ENCODE peak calls at places on chromosomes 12 and 14, in five cellular contexts. One of them, this sample, is unnamed.

GRCh38 chr12:43305065-43305464 is 246.9 kb downstream of the ADAMTS20 start:
- DNase-seq in naive thymus-derived CD4-positive, alpha-beta T cell: no peak
- DNase-seq in brain microvascular endothelial cell: no peak
- DNase-seq in mammary epithelial cell: no peak
- DNase-seq in upper lobe of right lung: no peak
- DNase-seq in this sample: no peak

GRCh38 chr14:43539210-43539609 is 967.9 kb downstream of the FSCB start:
- DNase-seq in naive thymus-derived CD4-positive, alpha-beta T cell: no peak
- DNase-seq in brain microvascular endothelial cell: no peak
- DNase-seq in mammary epithelial cell: no peak
- DNase-seq in upper lobe of right lung: no peak
- DNase-seq in this sample: no peak

GRCh38 chr12:94208433-94208921 is 60.1 kb downstream of the PLXNC1 start:
- DNase-seq in naive thymus-derived CD4-positive, alpha-beta T cell: no peak
- DNase-seq in brain microvascular endothelial cell: peak
- DNase-seq in mammary epithelial cell: no peak
- DNase-seq in upper lobe of right lung: no peak
- DNase-seq in this sample: peak

GRCh38 chr12:19288603-19289244 is 150.6 kb upstream of the AEBP2 start:
- DNase-seq in naive thymus-derived CD4-positive, alpha-beta T cell: no peak
- DNase-seq in brain microvascular endothelial cell: no peak
- DNase-seq in mammary epithelial cell: peak
- DNase-seq in upper lobe of right lung: no peak
- DNase-seq in this sample: no peak

GRCh38 chr12:27333311-27334009 is 824 bp downstream of the BMAL2 start:
- DNase-seq in naive thymus-derived CD4-positive, alpha-beta T cell: peak
- DNase-seq in brain microvascular endothelial cell: no peak
- DNase-seq in mammary epithelial cell: peak
- DNase-seq in upper lobe of right lung: peak
- DNase-seq in this sample: no peak

GRCh38 chr12:80607361-80608135 is 99.9 kb upstream of the MYF6 start:
- DNase-seq in naive thymus-derived CD4-positive, alpha-beta T cell: no peak
- DNase-seq in brain microvascular endothelial cell: no peak
- DNase-seq in mammary epithelial cell: no peak
- DNase-seq in upper lobe of right lung: no peak
- DNase-seq in this sample: no peak

GRCh38 chr12:709631-710030 is 42.7 kb upstream of the WNK1 start:
- DNase-seq in naive thymus-derived CD4-positive, alpha-beta T cell: no peak
- DNase-seq in brain microvascular endothelial cell: no peak
- DNase-seq in mammary epithelial cell: no peak
- DNase-seq in upper lobe of right lung: no peak
- DNase-seq in this sample: no peak

GRCh38 chr14:102071283-102071998 is 15.4 kb downstream of the HSP90AA1 start:
- DNase-seq in naive thymus-derived CD4-positive, alpha-beta T cell: no peak
- DNase-seq in brain microvascular endothelial cell: peak
- DNase-seq in mammary epithelial cell: peak
- DNase-seq in upper lobe of right lung: no peak
- DNase-seq in this sample: no peak

GRCh38 chr14:104974146-104974541 is 4.0 kb downstream of the AHNAK2 start:
- DNase-seq in naive thymus-derived CD4-positive, alpha-beta T cell: no peak
- DNase-seq in brain microvascular endothelial cell: no peak
- DNase-seq in mammary epithelial cell: peak
- DNase-seq in upper lobe of right lung: no peak
- DNase-seq in this sample: no peak

GRCh38 chr14:79809849-79810612 is 401.3 kb downstream of the DIO2 start:
- DNase-seq in naive thymus-derived CD4-positive, alpha-beta T cell: no peak
- DNase-seq in brain microvascular endothelial cell: peak
- DNase-seq in mammary epithelial cell: no peak
- DNase-seq in upper lobe of right lung: no peak
- DNase-seq in this sample: no peak

GRCh38 chr12:116241157-116241772 is 36.2 kb downstream of the MED13L start:
- DNase-seq in naive thymus-derived CD4-positive, alpha-beta T cell: no peak
- DNase-seq in brain microvascular endothelial cell: no peak
- DNase-seq in mammary epithelial cell: peak
- DNase-seq in upper lobe of right lung: no peak
- DNase-seq in this sample: no peak

GRCh38 chr12:116233669-116234068 is 43.8 kb downstream of the MED13L start:
- DNase-seq in naive thymus-derived CD4-positive, alpha-beta T cell: no peak
- DNase-seq in brain microvascular endothelial cell: peak
- DNase-seq in mammary epithelial cell: no peak
- DNase-seq in upper lobe of right lung: no peak
- DNase-seq in this sample: no peak

GRCh38 chr12:116236986-116237385 is 40.5 kb downstream of the MED13L start:
- DNase-seq in naive thymus-derived CD4-positive, alpha-beta T cell: no peak
- DNase-seq in brain microvascular endothelial cell: no peak
- DNase-seq in mammary epithelial cell: no peak
- DNase-seq in upper lobe of right lung: no peak
- DNase-seq in this sample: no peak

GRCh38 chr12:116238149-116238548 is 39.3 kb downstream of the MED13L start:
- DNase-seq in naive thymus-derived CD4-positive, alpha-beta T cell: no peak
- DNase-seq in brain microvascular endothelial cell: no peak
- DNase-seq in mammary epithelial cell: no peak
- DNase-seq in upper lobe of right lung: no peak
- DNase-seq in this sample: no peak

GRCh38 chr12:116236148-116236731 is 41.3 kb downstream of the MED13L start:
- DNase-seq in naive thymus-derived CD4-positive, alpha-beta T cell: peak
- DNase-seq in brain microvascular endothelial cell: peak
- DNase-seq in mammary epithelial cell: peak
- DNase-seq in upper lobe of right lung: no peak
- DNase-seq in this sample: no peak
- H3K4me3 ChIP-seq in naive thymus-derived CD4-positive, alpha-beta T cell: no peak
- H3K4me3 ChIP-seq in brain microvascular endothelial cell: no peak
- H3K4me3 ChIP-seq in mammary epithelial cell: no peak
- H3K4me3 ChIP-seq in upper lobe of right lung: no peak
- H3K4me3 ChIP-seq in this sample: no peak

GRCh38 chr14:98858158-98858557 is 413.8 kb downstream of the BCL11B start:
- DNase-seq in naive thymus-derived CD4-positive, alpha-beta T cell: no peak
- DNase-seq in brain microvascular endothelial cell: no peak
- DNase-seq in mammary epithelial cell: no peak
- DNase-seq in upper lobe of right lung: no peak
- DNase-seq in this sample: no peak

GRCh38 chr14:98859301-98859700 is 412.7 kb downstream of the BCL11B start:
- DNase-seq in naive thymus-derived CD4-positive, alpha-beta T cell: no peak
- DNase-seq in brain microvascular endothelial cell: no peak
- DNase-seq in mammary epithelial cell: no peak
- DNase-seq in upper lobe of right lung: no peak
- DNase-seq in this sample: no peak

GRCh38 chr14:98858561-98858960 is 413.4 kb downstream of the BCL11B start:
- DNase-seq in naive thymus-derived CD4-positive, alpha-beta T cell: no peak
- DNase-seq in brain microvascular endothelial cell: no peak
- DNase-seq in mammary epithelial cell: no peak
- DNase-seq in upper lobe of right lung: no peak
- DNase-seq in this sample: no peak

GRCh38 chr14:98853063-98853729 is 418.8 kb downstream of the BCL11B start:
- DNase-seq in naive thymus-derived CD4-positive, alpha-beta T cell: no peak
- DNase-seq in brain microvascular endothelial cell: no peak
- DNase-seq in mammary epithelial cell: no peak
- DNase-seq in upper lobe of right lung: no peak
- DNase-seq in this sample: no peak

GRCh38 chr14:98855926-98856325 is 416.1 kb downstream of the BCL11B start:
- DNase-seq in naive thymus-derived CD4-positive, alpha-beta T cell: no peak
- DNase-seq in brain microvascular endothelial cell: no peak
- DNase-seq in mammary epithelial cell: no peak
- DNase-seq in upper lobe of right lung: no peak
- DNase-seq in this sample: no peak
- H3K4me3 ChIP-seq in naive thymus-derived CD4-positive, alpha-beta T cell: no peak
- H3K4me3 ChIP-seq in brain microvascular endothelial cell: no peak
- H3K4me3 ChIP-seq in mammary epithelial cell: no peak
- H3K4me3 ChIP-seq in upper lobe of right lung: no peak
- H3K4me3 ChIP-seq in this sample: no peak

DNA sequence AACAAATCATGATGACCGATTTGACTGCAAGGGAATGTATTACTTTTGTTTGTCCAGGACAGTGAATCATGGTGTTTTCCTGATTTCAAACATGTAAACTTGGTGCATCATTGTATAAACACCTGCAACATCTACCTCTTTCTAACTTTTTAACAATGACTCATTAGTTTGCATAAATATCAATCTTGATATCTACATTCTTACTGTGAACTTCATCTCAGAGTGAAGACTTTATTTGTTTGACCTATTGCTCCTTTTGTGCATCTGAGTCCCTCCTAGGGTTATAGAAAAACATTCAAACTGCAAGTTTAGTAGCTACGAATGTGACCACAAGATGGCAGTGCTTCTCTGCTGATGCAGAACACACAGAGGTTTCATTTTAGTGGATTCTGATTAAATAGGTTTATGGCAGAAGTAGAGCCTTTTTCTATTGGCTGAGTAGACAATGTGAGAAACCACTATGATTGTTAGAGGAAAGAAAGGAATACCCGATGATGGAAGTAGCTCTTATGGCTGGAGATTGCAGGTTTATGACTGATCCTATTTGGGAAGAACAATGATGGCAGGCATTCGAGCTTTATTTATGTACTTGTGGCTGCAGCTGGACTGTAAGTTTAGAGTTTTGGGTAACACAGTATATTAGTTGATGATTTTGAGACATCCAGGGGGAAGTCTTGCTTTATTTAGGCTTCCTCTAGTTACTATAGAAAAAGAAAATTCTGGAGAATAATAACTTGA is 244.2 kb upstream of the OR4E1 start:
- DNase-seq in naive thymus-derived CD4-positive, alpha-beta T cell: peak
- DNase-seq in brain microvascular endothelial cell: peak
- DNase-seq in mammary epithelial cell: peak
- DNase-seq in upper lobe of right lung: no peak
- DNase-seq in this sample: no peak
- H3K4me3 ChIP-seq in naive thymus-derived CD4-positive, alpha-beta T cell: peak
- H3K4me3 ChIP-seq in brain microvascular endothelial cell: no peak
- H3K4me3 ChIP-seq in mammary epithelial cell: no peak
- H3K4me3 ChIP-seq in upper lobe of right lung: no peak
- H3K4me3 ChIP-seq in this sample: no peak

GRCh38 chr14:24630872-24631477 is 3.0 kb downstream of the GZMB start:
- DNase-seq in naive thymus-derived CD4-positive, alpha-beta T cell: no peak
- DNase-seq in brain microvascular endothelial cell: no peak
- DNase-seq in mammary epithelial cell: peak
- DNase-seq in upper lobe of right lung: no peak
- DNase-seq in this sample: peak
- H3K4me3 ChIP-seq in naive thymus-derived CD4-positive, alpha-beta T cell: no peak
- H3K4me3 ChIP-seq in brain microvascular endothelial cell: no peak
- H3K4me3 ChIP-seq in mammary epithelial cell: no peak
- H3K4me3 ChIP-seq in upper lobe of right lung: no peak
- H3K4me3 ChIP-seq in this sample: no peak

DNA sequence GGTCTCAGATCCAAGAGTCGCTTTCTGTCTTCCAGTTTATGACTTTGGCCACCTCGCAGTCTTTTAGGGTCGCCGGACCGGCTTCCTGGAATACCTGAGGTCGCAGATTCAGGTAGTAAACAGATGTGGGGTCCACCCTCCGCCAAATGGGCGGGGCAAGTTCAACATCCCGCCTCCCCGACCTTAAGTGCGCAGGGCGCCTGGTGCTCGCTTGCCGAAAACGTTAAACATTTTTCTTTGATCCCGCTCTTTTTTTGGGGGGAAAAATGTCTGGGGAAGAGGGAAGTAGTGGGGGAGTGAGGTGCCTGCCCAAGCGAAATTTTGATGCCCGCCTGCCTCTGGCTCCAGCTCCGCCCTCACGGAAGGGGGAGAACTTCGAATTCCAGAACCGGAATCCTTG is 73.9 kb upstream of the TBX5 start:
- DNase-seq in naive thymus-derived CD4-positive, alpha-beta T cell: no peak
- DNase-seq in brain microvascular endothelial cell: no peak
- DNase-seq in mammary epithelial cell: no peak
- DNase-seq in upper lobe of right lung: no peak
- DNase-seq in this sample: no peak
- H3K4me3 ChIP-seq in naive thymus-derived CD4-positive, alpha-beta T cell: no peak
- H3K4me3 ChIP-seq in brain microvascular endothelial cell: peak
- H3K4me3 ChIP-seq in mammary epithelial cell: peak
- H3K4me3 ChIP-seq in upper lobe of right lung: peak
- H3K4me3 ChIP-seq in this sample: peak

GRCh38 chr12:54384591-54385041 is at the start of gene ZNF385A:
- DNase-seq in naive thymus-derived CD4-positive, alpha-beta T cell: no peak
- DNase-seq in brain microvascular endothelial cell: no peak
- DNase-seq in mammary epithelial cell: no peak
- DNase-seq in upper lobe of right lung: peak
- DNase-seq in this sample: no peak
- H3K4me3 ChIP-seq in naive thymus-derived CD4-positive, alpha-beta T cell: no peak
- H3K4me3 ChIP-seq in brain microvascular endothelial cell: no peak
- H3K4me3 ChIP-seq in mammary epithelial cell: no peak
- H3K4me3 ChIP-seq in upper lobe of right lung: peak
- H3K4me3 ChIP-seq in this sample: no peak

GRCh38 chr14:51862839-51863235 is 2.4 kb downstream of the GNG2 start:
- DNase-seq in naive thymus-derived CD4-positive, alpha-beta T cell: no peak
- DNase-seq in brain microvascular endothelial cell: no peak
- DNase-seq in mammary epithelial cell: no peak
- DNase-seq in upper lobe of right lung: no peak
- DNase-seq in this sample: no peak

GRCh38 chr14:51860836-51861583 is 598 bp downstream of the GNG2 start:
- DNase-seq in naive thymus-derived CD4-positive, alpha-beta T cell: no peak
- DNase-seq in brain microvascular endothelial cell: no peak
- DNase-seq in mammary epithelial cell: no peak
- DNase-seq in upper lobe of right lung: no peak
- DNase-seq in this sample: no peak

GRCh38 chr14:51859136-51859535 is 1.3 kb upstream of the GNG2 start:
- DNase-seq in naive thymus-derived CD4-positive, alpha-beta T cell: no peak
- DNase-seq in brain microvascular endothelial cell: no peak
- DNase-seq in mammary epithelial cell: no peak
- DNase-seq in upper lobe of right lung: no peak
- DNase-seq in this sample: no peak

GRCh38 chr14:51860164-51860835 is at the start of gene GNG2:
- DNase-seq in naive thymus-derived CD4-positive, alpha-beta T cell: peak
- DNase-seq in brain microvascular endothelial cell: peak
- DNase-seq in mammary epithelial cell: peak
- DNase-seq in upper lobe of right lung: peak
- DNase-seq in this sample: no peak

GRCh38 chr14:51862171-51862838 is 1.9 kb downstream of the GNG2 start:
- DNase-seq in naive thymus-derived CD4-positive, alpha-beta T cell: no peak
- DNase-seq in brain microvascular endothelial cell: no peak
- DNase-seq in mammary epithelial cell: no peak
- DNase-seq in upper lobe of right lung: no peak
- DNase-seq in this sample: no peak
- H3K4me3 ChIP-seq in naive thymus-derived CD4-positive, alpha-beta T cell: peak
- H3K4me3 ChIP-seq in brain microvascular endothelial cell: peak
- H3K4me3 ChIP-seq in mammary epithelial cell: no peak
- H3K4me3 ChIP-seq in upper lobe of right lung: peak
- H3K4me3 ChIP-seq in this sample: peak